ENCODE peak calls at places on chromosomes 3 and 15, in six cellular contexts. P, Y, E, D, Z and B are unnamed samples.
A peak's percentile ranks its signal among the peaks of the same experiment; 100 is the strongest.

GRCh38 chr15:26433818-26434217 is 339.0 kb downstream of the GABRB3 start:
- DNase-seq in P (no peak), Y (no peak), E (no peak), D (no peak), Z (no peak), B (no peak)

GRCh38 chr3:76134166-76134565 is 348.8 kb upstream of the ZNF717 start:
- DNase-seq in P (peak; percentile 46), Y (no peak), E (no peak), D (peak; percentile 38), Z (no peak), B (no peak)

GRCh38 chr3:31966978-31967592 is 14.0 kb downstream of the OSBPL10 start:
- DNase-seq in P (no peak), Y (no peak), E (no peak), D (no peak), Z (peak; percentile 34), B (no peak)

GRCh38 chr3:178518660-178519396 is 17.4 kb upstream of the KCNMB2 start:
- DNase-seq in P (no peak), Y (no peak), E (no peak), D (peak; percentile 83), Z (no peak), B (no peak)

GRCh38 chr15:69074011-69074842 is 59.7 kb downstream of the NOX5 start:
- DNase-seq in P (peak; percentile 54), Y (peak; percentile 76), E (peak; percentile 32), D (peak; percentile 68), Z (peak; percentile 81), B (peak; percentile 51)

GRCh38 chr15:73318463-73319351 is 50.1 kb downstream of the HCN4 start:
- DNase-seq in P (no peak), Y (peak; percentile 69), E (no peak), D (no peak), Z (peak; percentile 83), B (peak; percentile 43)

GRCh38 chr15:92343869-92344643 is 49.6 kb upstream of the ST8SIA2 start:
- DNase-seq in P (no peak), Y (peak; percentile 66), E (no peak), D (no peak), Z (peak; percentile 49), B (peak; percentile 38)

GRCh38 chr15:59958288-59958687 is 45.8 kb upstream of the FOXB1 start:
- DNase-seq in P (no peak), Y (no peak), E (no peak), D (no peak), Z (no peak), B (no peak)

GRCh38 chr3:64533565-64534317 is 154.1 kb downstream of the ADAMTS9 start:
- DNase-seq in P (peak; percentile 87), Y (peak; percentile 91), E (peak; percentile 71), D (peak; percentile 89), Z (peak; percentile 90), B (peak; percentile 85)

GRCh38 chr15:52481915-52482314 is 46.8 kb downstream of the MYO5A start:
- DNase-seq in P (peak; percentile 84), Y (no peak), E (no peak), D (peak; percentile 57), Z (no peak), B (no peak)

GRCh38 chr3:38634133-38634532 is 15.4 kb downstream of the SCN5A start:
- DNase-seq in P (peak; percentile 62), Y (no peak), E (peak; percentile 21), D (peak; percentile 24), Z (no peak), B (no peak)

GRCh38 chr3:111081008-111081545 is 9.5 kb downstream of the NECTIN3 start:
- DNase-seq in P (peak; percentile 51), Y (no peak), E (peak; percentile 42), D (peak; percentile 53), Z (no peak), B (no peak)

GRCh38 chr15:45747426-45747825 is 112.6 kb downstream of the SQOR start:
- DNase-seq in P (no peak), Y (no peak), E (no peak), D (no peak), Z (no peak), B (no peak)

GRCh38 chr15:42137461-42138261 is 18.8 kb downstream of the PLA2G4F start:
- DNase-seq in P (peak; percentile 50), Y (peak; percentile 50), E (no peak), D (peak; percentile 63), Z (peak; percentile 56), B (peak; percentile 49)

GRCh38 chr3:42302924-42303634 is 37.1 kb upstream of the CCK start:
- DNase-seq in P (no peak), Y (no peak), E (no peak), D (no peak), Z (no peak), B (no peak)

GRCh38 chr3:128190501-128190900 is 37.2 kb downstream of the EEFSEC start:
- DNase-seq in P (peak; percentile 57), Y (no peak), E (no peak), D (no peak), Z (no peak), B (no peak)

GRCh38 chr3:112582242-112582874 is 20.5 kb downstream of the SLC35A5 start:
- DNase-seq in P (peak; percentile 80), Y (peak; percentile 28), E (peak; percentile 24), D (peak; percentile 68), Z (no peak), B (peak; percentile 15)

GRCh38 chr3:127669541-127670228 is 3.1 kb upstream of the ABTB1 start:
- DNase-seq in P (no peak), Y (no peak), E (no peak), D (no peak), Z (no peak), B (no peak)

GRCh38 chr3:177357352-177358084 is 160.2 kb upstream of the TBL1XR1 start:
- DNase-seq in P (peak; percentile 89), Y (no peak), E (peak; percentile 80), D (peak; percentile 89), Z (peak; percentile 43), B (no peak)

GRCh38 chr3:159650751-159651150 is 337.9 kb upstream of the IL12A start:
- DNase-seq in P (no peak), Y (no peak), E (no peak), D (no peak), Z (no peak), B (no peak)

DNA sequence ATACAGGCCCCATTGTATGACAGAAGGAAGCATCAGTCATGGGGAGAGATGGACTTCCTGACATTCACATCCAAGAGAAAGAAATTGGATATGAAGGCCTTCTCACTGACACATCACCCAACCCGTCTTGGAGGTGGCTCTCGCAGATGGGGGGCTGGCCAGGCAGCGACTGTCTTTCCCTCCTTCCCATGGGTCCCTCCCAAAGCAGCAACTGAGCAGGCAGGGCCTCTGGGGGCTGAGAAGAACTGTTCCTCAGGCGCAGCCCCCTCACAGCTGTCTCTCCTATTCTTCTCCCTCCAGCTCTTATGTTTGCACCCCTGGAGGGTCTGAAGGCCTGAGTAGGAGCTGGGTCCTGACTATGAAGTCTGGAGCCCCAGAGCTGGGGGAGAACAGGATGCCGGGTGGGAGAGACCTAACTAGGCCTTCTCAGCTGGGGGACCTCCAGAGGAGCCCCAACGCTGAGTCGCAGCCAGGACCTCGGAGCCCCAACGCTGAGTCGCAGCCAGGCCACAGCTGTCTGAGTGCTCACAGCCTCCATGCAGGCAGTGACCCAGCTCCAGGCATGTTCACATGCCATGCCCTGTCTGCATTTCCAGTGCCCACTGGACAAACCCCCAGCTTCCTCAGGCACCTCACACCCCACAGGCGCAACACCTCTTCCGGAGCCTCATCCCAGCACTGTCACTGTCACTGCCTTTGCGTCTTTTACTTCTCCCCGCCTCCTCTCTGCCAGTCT is 29.6 kb downstream of the UMPS start:
- DNase-seq in P (peak; percentile 22), Y (no peak), E (no peak), D (no peak), Z (no peak), B (no peak)
- H3K4ac ChIP-seq in P (peak overlapping the region; percentile 60), Y (no peak overlapping the region), E (no peak overlapping the region), D (peak overlapping the region; percentile 24), Z (no peak overlapping the region), B (no peak overlapping the region)

DNA sequence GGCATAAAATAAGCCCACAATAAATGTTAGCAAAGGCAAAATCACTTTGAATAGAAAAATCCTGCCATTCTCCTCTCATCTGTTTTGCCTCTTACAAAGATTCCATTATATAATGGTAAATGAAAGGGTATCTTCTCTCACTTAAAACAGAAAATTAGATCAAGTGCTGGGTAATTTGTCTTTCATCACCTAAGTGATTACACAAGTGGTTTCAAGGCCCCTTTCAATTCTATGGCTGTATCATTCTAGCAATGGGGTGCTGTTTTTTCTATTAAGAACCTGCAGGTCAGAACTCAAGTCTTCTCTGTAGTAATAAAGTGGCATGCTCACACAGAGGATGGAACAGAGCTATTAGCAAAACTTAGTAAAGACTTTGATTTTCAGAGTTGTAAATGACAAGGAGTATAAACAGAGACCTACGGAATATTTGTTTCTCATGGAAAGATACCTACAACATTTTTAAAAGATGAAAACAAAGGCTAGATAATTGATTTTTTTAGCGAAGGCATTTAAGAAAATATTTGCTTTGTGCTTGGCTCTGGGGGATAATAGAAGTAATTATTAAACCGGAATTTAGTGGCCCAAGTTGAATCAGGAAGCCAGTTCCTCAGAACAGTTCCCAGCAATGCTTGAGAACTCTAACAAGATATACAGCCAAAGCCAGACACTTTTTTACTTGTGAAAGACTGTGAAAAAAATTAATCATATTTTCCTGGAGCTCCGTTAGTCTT is 137.4 kb downstream of the CMSS1 start:
- DNase-seq in P (no peak), Y (no peak), E (no peak), D (no peak), Z (no peak), B (no peak)
- H2AFZ ChIP-seq in P (no peak overlapping the region), Y (no peak overlapping the region), E (no peak overlapping the region), D (no peak overlapping the region), Z (no peak overlapping the region), B (no peak overlapping the region)

DNA sequence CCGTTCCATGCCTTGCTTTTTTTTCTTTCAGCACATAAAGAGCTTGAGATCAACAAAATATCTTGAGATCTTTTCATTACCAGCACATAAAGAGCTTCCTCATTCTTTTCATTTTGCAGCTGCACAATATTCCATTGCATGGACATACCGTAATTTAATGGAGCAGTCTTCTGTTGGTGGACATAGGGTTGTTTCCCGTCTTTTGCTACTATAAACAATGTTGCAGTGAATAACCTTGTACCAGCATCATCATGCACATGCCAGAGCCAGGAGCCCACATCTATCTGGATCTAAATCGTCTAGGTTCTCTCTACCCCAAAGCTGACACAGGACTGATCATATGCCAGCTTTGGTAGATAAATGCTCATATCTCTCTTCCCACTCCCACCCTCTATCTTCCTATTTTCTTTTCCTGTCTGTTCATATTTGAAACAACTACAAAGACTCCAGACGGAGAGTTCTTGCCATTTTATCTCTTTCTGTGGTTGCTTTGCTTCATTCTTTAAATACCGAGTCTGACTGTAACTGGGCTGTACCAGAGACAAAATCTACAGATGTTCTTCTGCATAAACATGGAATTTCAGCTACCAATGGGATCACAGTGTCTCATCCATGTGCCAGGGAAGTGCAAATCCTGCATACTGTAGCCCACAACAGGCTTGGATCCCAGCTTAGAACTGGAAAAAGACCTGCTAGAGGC is 47.1 kb upstream of the AKAP13 start:
- DNase-seq in P (peak; percentile 96), Y (no peak), E (peak; percentile 91), D (peak; percentile 94), Z (no peak), B (no peak)
- H3K4ac ChIP-seq in P (peak overlapping the region; percentile 62), Y (no peak overlapping the region), E (peak overlapping the region; percentile 6), D (no peak overlapping the region), Z (no peak overlapping the region), B (no peak overlapping the region)

DNA sequence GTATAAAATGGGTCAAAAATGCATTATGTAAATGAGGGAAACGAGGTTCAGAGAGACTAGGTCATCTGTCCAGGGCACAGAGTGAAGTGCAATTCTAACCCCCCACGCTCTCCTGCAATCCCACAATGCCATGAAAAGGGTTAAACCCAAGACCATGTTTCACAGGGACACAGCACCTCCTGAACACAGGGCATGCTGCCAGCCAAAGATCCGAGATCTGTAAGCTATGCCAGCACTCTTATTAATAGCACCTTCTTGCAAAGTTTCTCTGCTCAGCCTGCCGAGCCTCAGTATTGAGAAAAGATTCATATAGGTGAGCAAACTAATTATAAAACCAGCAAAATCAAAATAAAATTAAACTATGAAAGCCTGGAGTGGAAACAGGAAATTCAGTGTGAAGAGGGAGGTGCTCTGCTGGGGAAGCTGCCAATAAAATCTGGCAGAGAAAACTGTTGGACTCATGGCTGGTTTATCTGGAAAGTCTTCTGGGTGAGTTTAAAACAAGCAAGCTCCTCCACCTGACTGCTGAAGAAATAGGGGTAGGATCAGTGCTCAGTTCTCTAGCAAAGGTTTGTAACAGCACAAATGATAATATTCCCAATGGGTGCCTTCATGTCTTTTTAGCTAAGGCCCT is 50.3 kb downstream of the LRIG1 start:
- DNase-seq in P (peak; percentile 76), Y (no peak), E (no peak), D (no peak), Z (no peak), B (no peak)
- H2AFZ ChIP-seq in P (no peak overlapping the region), Y (no peak overlapping the region), E (no peak overlapping the region), D (no peak overlapping the region), Z (no peak overlapping the region), B (no peak overlapping the region)